ENCODE peak calls at places on chromosomes 5 and 9, in nine cellular contexts. One of them, this sample, is unnamed.

GRCh38 chr5:32903613-32904012 is 192.5 kb downstream of the NPR3 start:
- DNase-seq in WERI-Rb-1: no peak
- DNase-seq in mucosa of gallbladder: no peak
- DNase-seq in GM19239: no peak
- DNase-seq in GM20000: no peak
- DNase-seq in fibroblast of the aortic adventitia: no peak
- DNase-seq in EH: no peak
- DNase-seq in stimulated activated CD4-positive, alpha-beta T cell treated with anti-CD3 and anti-CD28 coated beads, TNF-alpha, amount 100 ng/mL, for 48 hours: no peak
- DNase-seq in stimulated activated naive CD4-positive, alpha-beta T cell: no peak
- DNase-seq in this sample: no peak

GRCh38 chr9:6047020-6047419 is 31.6 kb upstream of the RANBP6 start:
- DNase-seq in mucosa of gallbladder: no peak
- DNase-seq in WERI-Rb-1: no peak
- DNase-seq in GM19239: no peak
- DNase-seq in stimulated activated naive CD4-positive, alpha-beta T cell: no peak
- DNase-seq in EH: no peak
- DNase-seq in stimulated activated CD4-positive, alpha-beta T cell treated with anti-CD3 and anti-CD28 coated beads, TNF-alpha, amount 100 ng/mL, for 48 hours: no peak
- DNase-seq in GM20000: no peak
- DNase-seq in fibroblast of the aortic adventitia: no peak
- DNase-seq in this sample: no peak

GRCh38 chr5:158640581-158640980 is 459.1 kb downstream of the EBF1 start:
- DNase-seq in WERI-Rb-1: no peak
- DNase-seq in EH: peak
- DNase-seq in GM19239: no peak
- DNase-seq in fibroblast of the aortic adventitia: peak
- DNase-seq in mucosa of gallbladder: no peak
- DNase-seq in GM20000: no peak
- DNase-seq in stimulated activated CD4-positive, alpha-beta T cell treated with anti-CD3 and anti-CD28 coated beads, TNF-alpha, amount 100 ng/mL, for 48 hours: no peak
- DNase-seq in stimulated activated naive CD4-positive, alpha-beta T cell: no peak
- DNase-seq in this sample: no peak

GRCh38 chr5:113292535-113292934 is 142.3 kb downstream of the TSSK1B start:
- DNase-seq in mucosa of gallbladder: no peak
- DNase-seq in stimulated activated CD4-positive, alpha-beta T cell treated with anti-CD3 and anti-CD28 coated beads, TNF-alpha, amount 100 ng/mL, for 48 hours: no peak
- DNase-seq in WERI-Rb-1: no peak
- DNase-seq in EH: no peak
- DNase-seq in stimulated activated naive CD4-positive, alpha-beta T cell: no peak
- DNase-seq in fibroblast of the aortic adventitia: peak
- DNase-seq in GM20000: no peak
- DNase-seq in GM19239: no peak
- DNase-seq in this sample: no peak

GRCh38 chr9:81628897-81629296 is 60.5 kb downstream of the TLE1 start:
- DNase-seq in fibroblast of the aortic adventitia: no peak
- DNase-seq in WERI-Rb-1: no peak
- DNase-seq in mucosa of gallbladder: no peak
- DNase-seq in GM19239: no peak
- DNase-seq in stimulated activated naive CD4-positive, alpha-beta T cell: no peak
- DNase-seq in GM20000: no peak
- DNase-seq in stimulated activated CD4-positive, alpha-beta T cell treated with anti-CD3 and anti-CD28 coated beads, TNF-alpha, amount 100 ng/mL, for 48 hours: no peak
- DNase-seq in EH: peak
- DNase-seq in this sample: no peak

GRCh38 chr9:130167927-130168326 is 4.3 kb upstream of the NCS1 start:
- DNase-seq in EH: no peak
- DNase-seq in mucosa of gallbladder: no peak
- DNase-seq in GM20000: no peak
- DNase-seq in stimulated activated CD4-positive, alpha-beta T cell treated with anti-CD3 and anti-CD28 coated beads, TNF-alpha, amount 100 ng/mL, for 48 hours: no peak
- DNase-seq in fibroblast of the aortic adventitia: no peak
- DNase-seq in GM19239: no peak
- DNase-seq in stimulated activated naive CD4-positive, alpha-beta T cell: no peak
- DNase-seq in WERI-Rb-1: peak
- DNase-seq in this sample: no peak

GRCh38 chr5:52840286-52841050 is 52.8 kb downstream of the ITGA1 start:
- DNase-seq in GM20000: no peak
- DNase-seq in WERI-Rb-1: no peak
- DNase-seq in fibroblast of the aortic adventitia: no peak
- DNase-seq in GM19239: no peak
- DNase-seq in EH: peak
- DNase-seq in mucosa of gallbladder: peak
- DNase-seq in stimulated activated naive CD4-positive, alpha-beta T cell: no peak
- DNase-seq in stimulated activated CD4-positive, alpha-beta T cell treated with anti-CD3 and anti-CD28 coated beads, TNF-alpha, amount 100 ng/mL, for 48 hours: no peak
- DNase-seq in this sample: peak

GRCh38 chr9:25542319-25542718 is 135.9 kb downstream of the TUSC1 start:
- DNase-seq in GM19239: no peak
- DNase-seq in stimulated activated naive CD4-positive, alpha-beta T cell: no peak
- DNase-seq in stimulated activated CD4-positive, alpha-beta T cell treated with anti-CD3 and anti-CD28 coated beads, TNF-alpha, amount 100 ng/mL, for 48 hours: no peak
- DNase-seq in fibroblast of the aortic adventitia: no peak
- DNase-seq in GM20000: no peak
- DNase-seq in EH: no peak
- DNase-seq in mucosa of gallbladder: no peak
- DNase-seq in WERI-Rb-1: no peak
- DNase-seq in this sample: no peak

GRCh38 chr5:83927140-83927733 is 206.6 kb upstream of the HAPLN1 start:
- DNase-seq in GM19239: no peak
- DNase-seq in GM20000: peak
- DNase-seq in stimulated activated CD4-positive, alpha-beta T cell treated with anti-CD3 and anti-CD28 coated beads, TNF-alpha, amount 100 ng/mL, for 48 hours: peak
- DNase-seq in WERI-Rb-1: peak
- DNase-seq in EH: peak
- DNase-seq in stimulated activated naive CD4-positive, alpha-beta T cell: no peak
- DNase-seq in fibroblast of the aortic adventitia: peak
- DNase-seq in mucosa of gallbladder: peak
- DNase-seq in this sample: no peak

GRCh38 chr9:112248722-112249121 is 73.6 kb upstream of the SUSD1 start:
- DNase-seq in fibroblast of the aortic adventitia: peak
- DNase-seq in stimulated activated naive CD4-positive, alpha-beta T cell: no peak
- DNase-seq in GM20000: no peak
- DNase-seq in WERI-Rb-1: no peak
- DNase-seq in stimulated activated CD4-positive, alpha-beta T cell treated with anti-CD3 and anti-CD28 coated beads, TNF-alpha, amount 100 ng/mL, for 48 hours: no peak
- DNase-seq in EH: peak
- DNase-seq in mucosa of gallbladder: no peak
- DNase-seq in GM19239: no peak
- DNase-seq in this sample: no peak

GRCh38 chr9:32524558-32525461 is 1.2 kb downstream of the RIGI start:
- DNase-seq in EH: no peak
- DNase-seq in mucosa of gallbladder: peak
- DNase-seq in stimulated activated CD4-positive, alpha-beta T cell treated with anti-CD3 and anti-CD28 coated beads, TNF-alpha, amount 100 ng/mL, for 48 hours: no peak
- DNase-seq in fibroblast of the aortic adventitia: peak
- DNase-seq in GM19239: no peak
- DNase-seq in WERI-Rb-1: no peak
- DNase-seq in stimulated activated naive CD4-positive, alpha-beta T cell: peak
- DNase-seq in GM20000: no peak
- DNase-seq in this sample: peak

GRCh38 chr9:108142504-108143201 is 653.1 kb upstream of the KLF4 start:
- DNase-seq in stimulated activated naive CD4-positive, alpha-beta T cell: no peak
- DNase-seq in mucosa of gallbladder: peak
- DNase-seq in stimulated activated CD4-positive, alpha-beta T cell treated with anti-CD3 and anti-CD28 coated beads, TNF-alpha, amount 100 ng/mL, for 48 hours: no peak
- DNase-seq in GM19239: no peak
- DNase-seq in EH: peak
- DNase-seq in fibroblast of the aortic adventitia: peak
- DNase-seq in WERI-Rb-1: no peak
- DNase-seq in GM20000: no peak
- DNase-seq in this sample: no peak

GRCh38 chr9:2055203-2055658 is 40.1 kb downstream of the SMARCA2 start:
- DNase-seq in EH: peak
- DNase-seq in GM19239: no peak
- DNase-seq in fibroblast of the aortic adventitia: peak
- DNase-seq in mucosa of gallbladder: no peak
- DNase-seq in stimulated activated naive CD4-positive, alpha-beta T cell: no peak
- DNase-seq in stimulated activated CD4-positive, alpha-beta T cell treated with anti-CD3 and anti-CD28 coated beads, TNF-alpha, amount 100 ng/mL, for 48 hours: peak
- DNase-seq in GM20000: peak
- DNase-seq in WERI-Rb-1: no peak
- DNase-seq in this sample: no peak

GRCh38 chr9:97737429-97737828 is 40.3 kb upstream of the XPA start:
- DNase-seq in stimulated activated CD4-positive, alpha-beta T cell treated with anti-CD3 and anti-CD28 coated beads, TNF-alpha, amount 100 ng/mL, for 48 hours: no peak
- DNase-seq in mucosa of gallbladder: no peak
- DNase-seq in fibroblast of the aortic adventitia: no peak
- DNase-seq in WERI-Rb-1: peak
- DNase-seq in EH: peak
- DNase-seq in stimulated activated naive CD4-positive, alpha-beta T cell: no peak
- DNase-seq in GM20000: no peak
- DNase-seq in GM19239: no peak
- DNase-seq in this sample: no peak

GRCh38 chr9:21684231-21684630 is 118.2 kb upstream of the MTAP start:
- DNase-seq in GM19239: no peak
- DNase-seq in stimulated activated naive CD4-positive, alpha-beta T cell: no peak
- DNase-seq in GM20000: no peak
- DNase-seq in WERI-Rb-1: no peak
- DNase-seq in stimulated activated CD4-positive, alpha-beta T cell treated with anti-CD3 and anti-CD28 coated beads, TNF-alpha, amount 100 ng/mL, for 48 hours: no peak
- DNase-seq in mucosa of gallbladder: no peak
- DNase-seq in EH: no peak
- DNase-seq in fibroblast of the aortic adventitia: no peak
- DNase-seq in this sample: no peak

GRCh38 chr5:92749943-92750342 is 831.1 kb downstream of the NR2F1-AS1 start:
- DNase-seq in GM20000: no peak
- DNase-seq in WERI-Rb-1: no peak
- DNase-seq in GM19239: no peak
- DNase-seq in stimulated activated CD4-positive, alpha-beta T cell treated with anti-CD3 and anti-CD28 coated beads, TNF-alpha, amount 100 ng/mL, for 48 hours: no peak
- DNase-seq in mucosa of gallbladder: no peak
- DNase-seq in stimulated activated naive CD4-positive, alpha-beta T cell: no peak
- DNase-seq in EH: peak
- DNase-seq in fibroblast of the aortic adventitia: peak
- DNase-seq in this sample: no peak

GRCh38 chr5:89265511-89266169 is 382.7 kb upstream of the MEF2C start:
- DNase-seq in mucosa of gallbladder: no peak
- DNase-seq in WERI-Rb-1: no peak
- DNase-seq in stimulated activated naive CD4-positive, alpha-beta T cell: no peak
- DNase-seq in stimulated activated CD4-positive, alpha-beta T cell treated with anti-CD3 and anti-CD28 coated beads, TNF-alpha, amount 100 ng/mL, for 48 hours: no peak
- DNase-seq in fibroblast of the aortic adventitia: peak
- DNase-seq in GM19239: no peak
- DNase-seq in EH: peak
- DNase-seq in GM20000: no peak
- DNase-seq in this sample: no peak

This sample was measured in DMS79.